ENCODE peak calls at places on chromosomes 12 and 14, in eight cellular contexts. H, Z, D, U, S, M, X and B are unnamed samples. For H3K9me3 and H3K27me3, the result is how much of the 10 kb centered on the place peaks cover.

GRCh38 chr14:100731846-100732765 is 5.4 kb downstream of the DLK1 start:
- DNase-seq in H (no peak), Z (no peak), U (no peak), S (peak), X (no peak), M (peak), D (no peak), B (no peak)

GRCh38 chr14:58082491-58083098 is 69.4 kb downstream of the ARMH4 start:
- DNase-seq in U (no peak), H (no peak), Z (no peak), M (no peak), S (no peak), X (no peak), D (no peak), B (peak)

GRCh38 chr12:96221391-96221790 is 27.2 kb downstream of the ELK3 start:
- DNase-seq in H (no peak), U (no peak), Z (no peak), D (no peak), S (no peak), X (no peak), M (no peak), B (no peak)

GRCh38 chr12:53624453-53624852 is 1.7 kb downstream of the ATF7 start:
- DNase-seq in X (no peak), M (no peak), Z (no peak), S (no peak), H (no peak), D (no peak), U (no peak), B (no peak)

GRCh38 chr14:68878908-68879307 is 86.0 kb upstream of the ZFP36L1 start:
- DNase-seq in S (no peak), M (peak), D (no peak), H (no peak), X (no peak), U (no peak), Z (no peak), B (no peak)

GRCh38 chr14:56087824-56088571 is 30.2 kb upstream of the PELI2 start:
- DNase-seq in Z (no peak), M (peak), U (no peak), X (peak), D (no peak), S (no peak), H (no peak), B (no peak)

GRCh38 chr14:80927385-80927989 is 14.1 kb downstream of the CEP128 start:
- DNase-seq in M (no peak), X (peak), U (no peak), H (no peak), D (no peak), Z (no peak), S (no peak), B (no peak)

GRCh38 chr12:119432935-119433334 is 98.4 kb downstream of the CCDC60 start:
- DNase-seq in X (no peak), M (no peak), H (no peak), U (no peak), Z (no peak), D (peak), S (no peak), B (no peak)

GRCh38 chr12:116697305-116698130 is 40.4 kb downstream of the SPRING1 start:
- DNase-seq in X (peak), D (peak), M (no peak), H (no peak), U (no peak), Z (no peak), S (no peak), B (peak)

GRCh38 chr14:64137657-64138290 is 156.4 kb downstream of the ESR2 start:
- DNase-seq in M (no peak), X (peak), Z (no peak), S (no peak), U (no peak), D (no peak), H (no peak), B (no peak)

GRCh38 chr12:71671816-71672215 is 7.7 kb downstream of the THAP2 start:
- DNase-seq in H (no peak), M (no peak), Z (no peak), X (no peak), S (no peak), U (no peak), D (no peak), B (no peak)

DNA sequence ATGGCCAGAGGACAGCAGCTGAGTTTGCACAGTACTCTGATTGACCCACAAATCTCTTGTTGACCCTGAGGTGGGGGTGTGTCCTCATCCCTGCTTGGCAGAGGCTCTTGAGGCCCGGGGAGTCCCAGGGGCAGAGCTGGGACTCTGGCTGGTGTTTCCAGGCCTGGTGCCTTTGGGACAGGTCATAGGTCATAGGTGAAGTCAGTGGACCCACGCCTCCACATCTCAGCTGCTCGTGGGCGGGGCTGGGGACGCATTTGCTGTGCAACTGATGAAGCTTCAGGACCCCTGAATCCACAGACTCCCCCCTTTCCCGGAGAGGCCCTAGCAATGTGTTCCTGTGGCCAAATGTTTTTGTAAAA is 404 bp upstream of the CACNA2D4 start:
- DNase-seq in H (peak), X (no peak), Z (no peak), D (no peak), M (peak), U (no peak), S (peak), B (no peak)
- H3K4me3 ChIP-seq in H (no peak), X (no peak), Z (peak), D (no peak), M (peak), U (no peak), S (no peak), B (no peak)

DNA sequence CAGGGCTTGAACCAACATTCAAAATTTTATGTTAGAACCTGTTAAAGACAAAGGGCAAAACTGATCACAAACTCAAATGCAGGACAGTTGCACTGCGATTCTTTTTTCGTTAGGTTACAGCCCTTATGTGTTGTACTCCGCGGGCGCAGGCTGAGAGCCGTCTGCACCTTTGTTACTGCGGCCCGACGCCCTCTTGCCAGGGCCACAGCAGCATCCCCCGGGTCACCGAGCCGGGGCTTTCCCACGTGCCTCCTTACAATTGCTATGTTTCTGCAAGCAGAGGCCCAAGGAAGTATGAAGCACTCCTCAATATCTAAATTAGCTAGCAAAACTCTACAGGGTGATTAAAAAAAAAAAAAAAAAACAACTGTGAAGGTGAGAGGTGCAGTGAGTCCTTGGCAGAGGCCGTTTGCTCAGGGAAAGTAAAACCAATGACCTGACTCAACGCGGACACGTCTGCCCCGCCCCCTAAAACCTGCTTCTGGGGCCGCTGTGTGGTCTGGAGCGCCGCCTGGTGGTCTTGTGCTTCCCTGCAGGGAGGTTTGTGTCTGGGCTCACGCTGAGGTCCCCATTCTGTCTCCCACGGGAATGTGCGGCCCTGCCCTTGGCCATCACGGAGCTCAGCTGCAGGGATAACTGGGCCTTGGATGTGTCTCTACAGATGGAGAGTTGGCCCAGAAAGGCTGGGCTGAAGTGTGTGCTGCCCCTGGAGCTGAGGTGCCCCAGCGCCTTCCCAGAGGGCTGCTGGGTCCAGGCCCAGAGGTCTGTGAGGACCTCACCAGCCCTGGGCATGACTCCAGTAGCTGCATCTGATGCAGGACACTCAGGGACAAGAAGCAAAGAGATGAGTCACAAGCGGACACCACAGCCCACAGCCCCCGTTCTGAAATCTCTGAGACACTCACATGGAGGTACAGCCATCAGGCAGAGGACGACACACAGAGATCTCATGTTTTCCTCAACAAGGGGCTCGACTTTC is 418.5 kb downstream of the TMEM121 start:
- DNase-seq in M (peak), Z (peak), U (no peak), S (no peak), X (no peak), H (peak), D (peak), B (peak)
- H3K9me3 ChIP-seq in M (under half), Z (under half), U (under half), S (under half), X (under half), H (under half), D (under half), B (under half)

GRCh38 chr14:97411938-97412612 is 614.9 kb downstream of the VRK1 start:
- DNase-seq in S (no peak), X (no peak), D (no peak), U (no peak), M (no peak), Z (no peak), H (no peak), B (no peak)
- H3K27me3 ChIP-seq in S (under half), X (half or more), D (under half), U (under half), M (under half), Z (half or more), H (under half), B (under half)

GRCh38 chr12:59637657-59638150 is 41.9 kb downstream of the SLC16A7 start:
- DNase-seq in H (no peak), S (no peak), U (no peak), Z (no peak), M (no peak), X (no peak), D (no peak), B (no peak)
- H3K4me3 ChIP-seq in H (no peak), S (no peak), U (no peak), Z (no peak), M (no peak), X (no peak), D (no peak), B (no peak)

GRCh38 chr14:106417224-106418049 is 891.1 kb downstream of the TMEM121 start:
- DNase-seq in Z (peak), D (peak), U (no peak), X (no peak), S (peak), H (peak), M (no peak), B (peak)
- H3K9me3 ChIP-seq in Z (under half), D (under half), U (under half), X (under half), S (under half), H (under half), M (under half), B (under half)

GRCh38 chr12:49293056-49293956 is 1.6 kb upstream of the PRPH start:
- DNase-seq in U (no peak), Z (peak), S (peak), X (no peak), M (peak), H (no peak), D (no peak), B (peak)
- H3K27me3 ChIP-seq in U (half or more), Z (under half), S (under half), X (half or more), M (under half), H (under half), D (half or more), B (under half)

GRCh38 chr14:24690492-24690891 is 56.5 kb upstream of the GZMB start:
- DNase-seq in X (no peak), U (peak), M (no peak), H (no peak), Z (no peak), D (no peak), S (no peak), B (no peak)

GRCh38 chr14:24694680-24695079 is 60.7 kb upstream of the GZMB start:
- DNase-seq in Z (no peak), X (no peak), H (no peak), S (no peak), D (no peak), M (no peak), U (no peak), B (no peak)

GRCh38 chr14:24693353-24693737 is 59.4 kb upstream of the GZMB start:
- DNase-seq in D (no peak), S (no peak), X (no peak), H (no peak), Z (no peak), M (no peak), U (no peak), B (no peak)

GRCh38 chr14:24693941-24694507 is 60.0 kb upstream of the GZMB start:
- DNase-seq in S (no peak), X (no peak), D (no peak), Z (no peak), M (no peak), H (no peak), U (no peak), B (no peak)

GRCh38 chr14:24692382-24693352 is 58.7 kb upstream of the GZMB start:
- DNase-seq in H (no peak), M (no peak), S (no peak), U (no peak), D (no peak), Z (no peak), X (no peak), B (no peak)
- H3K4me3 ChIP-seq in H (no peak), M (no peak), S (no peak), U (no peak), D (no peak), Z (no peak), X (no peak), B (no peak)

GRCh38 chr12:34287986-34288962 is 266.0 kb downstream of the ALG10 start:
- DNase-seq in D (no peak), S (peak), Z (peak), X (no peak), M (peak), U (no peak), H (no peak), B (no peak)
- H3K9me3 ChIP-seq in D (under half), S (under half), Z (under half), X (under half), M (under half), U (under half), H (under half), B (under half)

GRCh38 chr14:104686624-104687517 is 2.5 kb upstream of the INF2 start:
- DNase-seq in X (no peak), D (no peak), H (no peak), U (no peak), Z (peak), M (no peak), S (peak), B (no peak)
- H3K27me3 ChIP-seq in X (under half), D (under half), H (under half), U (under half), Z (under half), M (under half), S (under half), B (under half)